ENCODE peak calls at places on chromosomes 3 and 15, in ten cellular contexts. One of them, this sample, is unnamed.

GRCh38 chr3:179666030-179666429 is 13.2 kb downstream of the USP13 start:
- DNase-seq in pancreas: no peak
- DNase-seq in effector memory CD4-positive, alpha-beta T cell: no peak
- DNase-seq in lower lobe of right lung: no peak
- DNase-seq in body of pancreas: no peak
- DNase-seq in caudate nucleus: no peak
- DNase-seq in Karpas-422: no peak
- DNase-seq in neuronal stem cell: no peak
- DNase-seq in CD8-positive, alpha-beta memory T cell: no peak
- DNase-seq in CD4-positive, alpha-beta T cell: no peak
- DNase-seq in this sample: no peak

GRCh38 chr3:133703915-133704314 is 42.2 kb upstream of the TOPBP1 start:
- DNase-seq in pancreas: no peak
- DNase-seq in effector memory CD4-positive, alpha-beta T cell: no peak
- DNase-seq in lower lobe of right lung: no peak
- DNase-seq in body of pancreas: no peak
- DNase-seq in caudate nucleus: no peak
- DNase-seq in Karpas-422: no peak
- DNase-seq in neuronal stem cell: no peak
- DNase-seq in CD8-positive, alpha-beta memory T cell: no peak
- DNase-seq in CD4-positive, alpha-beta T cell: no peak
- DNase-seq in this sample: no peak

GRCh38 chr3:127473244-127474024 is 117.1 kb downstream of the TPRA1 start:
- DNase-seq in pancreas: no peak
- DNase-seq in effector memory CD4-positive, alpha-beta T cell: no peak
- DNase-seq in lower lobe of right lung: peak
- DNase-seq in body of pancreas: no peak
- DNase-seq in caudate nucleus: no peak
- DNase-seq in Karpas-422: peak
- DNase-seq in neuronal stem cell: no peak
- DNase-seq in CD8-positive, alpha-beta memory T cell: no peak
- DNase-seq in CD4-positive, alpha-beta T cell: no peak
- DNase-seq in this sample: no peak

GRCh38 chr15:42348083-42348482 is 11.2 kb upstream of the CAPN3 start:
- DNase-seq in pancreas: no peak
- DNase-seq in effector memory CD4-positive, alpha-beta T cell: no peak
- DNase-seq in lower lobe of right lung: no peak
- DNase-seq in body of pancreas: no peak
- DNase-seq in caudate nucleus: no peak
- DNase-seq in Karpas-422: no peak
- DNase-seq in neuronal stem cell: no peak
- DNase-seq in CD8-positive, alpha-beta memory T cell: no peak
- DNase-seq in CD4-positive, alpha-beta T cell: no peak
- DNase-seq in this sample: no peak

GRCh38 chr3:177705976-177706866 is 508.9 kb upstream of the TBL1XR1 start:
- DNase-seq in pancreas: no peak
- DNase-seq in effector memory CD4-positive, alpha-beta T cell: no peak
- DNase-seq in lower lobe of right lung: no peak
- DNase-seq in body of pancreas: no peak
- DNase-seq in caudate nucleus: no peak
- DNase-seq in Karpas-422: no peak
- DNase-seq in neuronal stem cell: no peak
- DNase-seq in CD8-positive, alpha-beta memory T cell: no peak
- DNase-seq in CD4-positive, alpha-beta T cell: no peak
- DNase-seq in this sample: no peak

GRCh38 chr3:98534734-98535133 is 3.0 kb downstream of the GPR15 start:
- DNase-seq in pancreas: no peak
- DNase-seq in effector memory CD4-positive, alpha-beta T cell: no peak
- DNase-seq in lower lobe of right lung: no peak
- DNase-seq in body of pancreas: no peak
- DNase-seq in caudate nucleus: no peak
- DNase-seq in Karpas-422: no peak
- DNase-seq in neuronal stem cell: no peak
- DNase-seq in CD8-positive, alpha-beta memory T cell: no peak
- DNase-seq in CD4-positive, alpha-beta T cell: no peak
- DNase-seq in this sample: no peak

GRCh38 chr3:45123030-45123429 is 23.1 kb downstream of the CDCP1 start:
- DNase-seq in pancreas: no peak
- DNase-seq in effector memory CD4-positive, alpha-beta T cell: no peak
- DNase-seq in lower lobe of right lung: no peak
- DNase-seq in body of pancreas: no peak
- DNase-seq in caudate nucleus: no peak
- DNase-seq in Karpas-422: no peak
- DNase-seq in neuronal stem cell: no peak
- DNase-seq in CD8-positive, alpha-beta memory T cell: no peak
- DNase-seq in CD4-positive, alpha-beta T cell: no peak
- DNase-seq in this sample: no peak

GRCh38 chr3:150314248-150315027 is 93.7 kb upstream of the TSC22D2 start:
- DNase-seq in pancreas: peak
- DNase-seq in effector memory CD4-positive, alpha-beta T cell: no peak
- DNase-seq in lower lobe of right lung: peak
- DNase-seq in body of pancreas: peak
- DNase-seq in caudate nucleus: no peak
- DNase-seq in Karpas-422: no peak
- DNase-seq in neuronal stem cell: no peak
- DNase-seq in CD8-positive, alpha-beta memory T cell: no peak
- DNase-seq in CD4-positive, alpha-beta T cell: no peak
- DNase-seq in this sample: no peak

GRCh38 chr3:146469206-146470017 is at the start of gene PLSCR2:
- DNase-seq in pancreas: peak
- DNase-seq in effector memory CD4-positive, alpha-beta T cell: peak
- DNase-seq in lower lobe of right lung: peak
- DNase-seq in body of pancreas: peak
- DNase-seq in caudate nucleus: no peak
- DNase-seq in Karpas-422: peak
- DNase-seq in neuronal stem cell: no peak
- DNase-seq in CD8-positive, alpha-beta memory T cell: peak
- DNase-seq in CD4-positive, alpha-beta T cell: peak
- DNase-seq in this sample: peak

GRCh38 chr15:63939531-63940130 is 105.9 kb upstream of the HERC1 start:
- DNase-seq in pancreas: no peak
- DNase-seq in effector memory CD4-positive, alpha-beta T cell: peak
- DNase-seq in lower lobe of right lung: no peak
- DNase-seq in body of pancreas: peak
- DNase-seq in caudate nucleus: no peak
- DNase-seq in Karpas-422: no peak
- DNase-seq in neuronal stem cell: no peak
- DNase-seq in CD8-positive, alpha-beta memory T cell: no peak
- DNase-seq in CD4-positive, alpha-beta T cell: peak
- DNase-seq in this sample: no peak

GRCh38 chr3:57079221-57079831 is 18.9 kb downstream of the SPATA12 start:
- DNase-seq in pancreas: peak
- DNase-seq in effector memory CD4-positive, alpha-beta T cell: no peak
- DNase-seq in lower lobe of right lung: peak
- DNase-seq in body of pancreas: peak
- DNase-seq in caudate nucleus: no peak
- DNase-seq in Karpas-422: no peak
- DNase-seq in neuronal stem cell: peak
- DNase-seq in CD8-positive, alpha-beta memory T cell: no peak
- DNase-seq in CD4-positive, alpha-beta T cell: no peak
- DNase-seq in this sample: no peak

GRCh38 chr3:70138606-70139005 is 139.1 kb downstream of the SAMMSON start:
- DNase-seq in pancreas: no peak
- DNase-seq in effector memory CD4-positive, alpha-beta T cell: no peak
- DNase-seq in lower lobe of right lung: no peak
- DNase-seq in body of pancreas: no peak
- DNase-seq in caudate nucleus: no peak
- DNase-seq in Karpas-422: no peak
- DNase-seq in neuronal stem cell: no peak
- DNase-seq in CD8-positive, alpha-beta memory T cell: no peak
- DNase-seq in CD4-positive, alpha-beta T cell: no peak
- DNase-seq in this sample: no peak

GRCh38 chr3:49406571-49407565 is 4.9 kb downstream of the RHOA start:
- DNase-seq in pancreas: no peak
- DNase-seq in effector memory CD4-positive, alpha-beta T cell: no peak
- DNase-seq in lower lobe of right lung: peak
- DNase-seq in body of pancreas: no peak
- DNase-seq in caudate nucleus: no peak
- DNase-seq in Karpas-422: no peak
- DNase-seq in neuronal stem cell: no peak
- DNase-seq in CD8-positive, alpha-beta memory T cell: no peak
- DNase-seq in CD4-positive, alpha-beta T cell: no peak
- DNase-seq in this sample: no peak

GRCh38 chr3:150786791-150787190 is 23.8 kb upstream of the SIAH2 start:
- DNase-seq in pancreas: no peak
- DNase-seq in effector memory CD4-positive, alpha-beta T cell: no peak
- DNase-seq in lower lobe of right lung: no peak
- DNase-seq in body of pancreas: no peak
- DNase-seq in caudate nucleus: no peak
- DNase-seq in Karpas-422: no peak
- DNase-seq in neuronal stem cell: no peak
- DNase-seq in CD8-positive, alpha-beta memory T cell: no peak
- DNase-seq in CD4-positive, alpha-beta T cell: no peak
- DNase-seq in this sample: no peak

GRCh38 chr15:69530234-69530633 is 77.6 kb downstream of the RPLP1 start:
- DNase-seq in pancreas: no peak
- DNase-seq in effector memory CD4-positive, alpha-beta T cell: no peak
- DNase-seq in lower lobe of right lung: no peak
- DNase-seq in body of pancreas: no peak
- DNase-seq in caudate nucleus: no peak
- DNase-seq in Karpas-422: no peak
- DNase-seq in neuronal stem cell: no peak
- DNase-seq in CD8-positive, alpha-beta memory T cell: no peak
- DNase-seq in CD4-positive, alpha-beta T cell: no peak
- DNase-seq in this sample: no peak

GRCh38 chr3:187922704-187923393 is 177.6 kb upstream of the BCL6 start:
- DNase-seq in pancreas: no peak
- DNase-seq in effector memory CD4-positive, alpha-beta T cell: no peak
- DNase-seq in lower lobe of right lung: no peak
- DNase-seq in body of pancreas: no peak
- DNase-seq in caudate nucleus: no peak
- DNase-seq in Karpas-422: peak
- DNase-seq in neuronal stem cell: no peak
- DNase-seq in CD8-positive, alpha-beta memory T cell: no peak
- DNase-seq in CD4-positive, alpha-beta T cell: no peak
- DNase-seq in this sample: no peak

GRCh38 chr3:162569314-162569713 is 1072.7 kb downstream of the OTOL1 start:
- DNase-seq in pancreas: no peak
- DNase-seq in effector memory CD4-positive, alpha-beta T cell: no peak
- DNase-seq in lower lobe of right lung: no peak
- DNase-seq in body of pancreas: no peak
- DNase-seq in caudate nucleus: no peak
- DNase-seq in Karpas-422: no peak
- DNase-seq in neuronal stem cell: no peak
- DNase-seq in CD8-positive, alpha-beta memory T cell: no peak
- DNase-seq in CD4-positive, alpha-beta T cell: no peak
- DNase-seq in this sample: no peak

GRCh38 chr15:38065721-38066120 is 131.3 kb downstream of the TMCO5A start:
- DNase-seq in pancreas: no peak
- DNase-seq in effector memory CD4-positive, alpha-beta T cell: no peak
- DNase-seq in lower lobe of right lung: no peak
- DNase-seq in body of pancreas: no peak
- DNase-seq in caudate nucleus: no peak
- DNase-seq in Karpas-422: no peak
- DNase-seq in neuronal stem cell: no peak
- DNase-seq in CD8-positive, alpha-beta memory T cell: no peak
- DNase-seq in CD4-positive, alpha-beta T cell: no peak
- DNase-seq in this sample: no peak

GRCh38 chr3:64595253-64595694 is 92.5 kb downstream of the ADAMTS9 start:
- DNase-seq in pancreas: no peak
- DNase-seq in effector memory CD4-positive, alpha-beta T cell: no peak
- DNase-seq in lower lobe of right lung: no peak
- DNase-seq in body of pancreas: no peak
- DNase-seq in caudate nucleus: no peak
- DNase-seq in Karpas-422: peak
- DNase-seq in neuronal stem cell: no peak
- DNase-seq in CD8-positive, alpha-beta memory T cell: no peak
- DNase-seq in CD4-positive, alpha-beta T cell: no peak
- DNase-seq in this sample: no peak

GRCh38 chr15:70259030-70259424 is 161.3 kb upstream of the TLE3 start:
- DNase-seq in pancreas: peak
- DNase-seq in effector memory CD4-positive, alpha-beta T cell: peak
- DNase-seq in lower lobe of right lung: peak
- DNase-seq in body of pancreas: peak
- DNase-seq in caudate nucleus: no peak
- DNase-seq in Karpas-422: no peak
- DNase-seq in neuronal stem cell: no peak
- DNase-seq in CD8-positive, alpha-beta memory T cell: peak
- DNase-seq in CD4-positive, alpha-beta T cell: peak
- DNase-seq in this sample: peak

GRCh38 chr3:167843886-167844285 is 108.4 kb downstream of the SERPINI1 start:
- DNase-seq in pancreas: no peak
- DNase-seq in effector memory CD4-positive, alpha-beta T cell: no peak
- DNase-seq in lower lobe of right lung: no peak
- DNase-seq in body of pancreas: no peak
- DNase-seq in caudate nucleus: no peak
- DNase-seq in Karpas-422: peak
- DNase-seq in neuronal stem cell: no peak
- DNase-seq in CD8-positive, alpha-beta memory T cell: no peak
- DNase-seq in CD4-positive, alpha-beta T cell: no peak
- DNase-seq in this sample: no peak
- H3K27ac ChIP-seq in pancreas: no peak
- H3K27ac ChIP-seq in effector memory CD4-positive, alpha-beta T cell: no peak
- H3K27ac ChIP-seq in lower lobe of right lung: no peak
- H3K27ac ChIP-seq in body of pancreas: no peak
- H3K27ac ChIP-seq in caudate nucleus: no peak
- H3K27ac ChIP-seq in Karpas-422: peak
- H3K27ac ChIP-seq in neuronal stem cell: no peak
- H3K27ac ChIP-seq in CD8-positive, alpha-beta memory T cell: no peak
- H3K27ac ChIP-seq in CD4-positive, alpha-beta T cell: no peak
- H3K27ac ChIP-seq in this sample: no peak

GRCh38 chr3:192299921-192300320 is 427.4 kb downstream of the FGF12 start:
- DNase-seq in pancreas: no peak
- DNase-seq in effector memory CD4-positive, alpha-beta T cell: no peak
- DNase-seq in lower lobe of right lung: no peak
- DNase-seq in body of pancreas: no peak
- DNase-seq in caudate nucleus: no peak
- DNase-seq in Karpas-422: no peak
- DNase-seq in neuronal stem cell: no peak
- DNase-seq in CD8-positive, alpha-beta memory T cell: no peak
- DNase-seq in CD4-positive, alpha-beta T cell: no peak
- DNase-seq in this sample: no peak

GRCh38 chr3:192303235-192303634 is 424.1 kb downstream of the FGF12 start:
- DNase-seq in pancreas: no peak
- DNase-seq in effector memory CD4-positive, alpha-beta T cell: no peak
- DNase-seq in lower lobe of right lung: no peak
- DNase-seq in body of pancreas: no peak
- DNase-seq in caudate nucleus: no peak
- DNase-seq in Karpas-422: no peak
- DNase-seq in neuronal stem cell: peak
- DNase-seq in CD8-positive, alpha-beta memory T cell: no peak
- DNase-seq in CD4-positive, alpha-beta T cell: no peak
- DNase-seq in this sample: no peak
- H3K27ac ChIP-seq in pancreas: no peak
- H3K27ac ChIP-seq in effector memory CD4-positive, alpha-beta T cell: no peak
- H3K27ac ChIP-seq in lower lobe of right lung: no peak
- H3K27ac ChIP-seq in body of pancreas: no peak
- H3K27ac ChIP-seq in caudate nucleus: no peak
- H3K27ac ChIP-seq in Karpas-422: no peak
- H3K27ac ChIP-seq in neuronal stem cell: no peak
- H3K27ac ChIP-seq in CD8-positive, alpha-beta memory T cell: no peak
- H3K27ac ChIP-seq in CD4-positive, alpha-beta T cell: no peak
- H3K27ac ChIP-seq in this sample: no peak

GRCh38 chr3:102980379-102980726 is 545.5 kb downstream of the ZPLD1 start:
- DNase-seq in pancreas: no peak
- DNase-seq in effector memory CD4-positive, alpha-beta T cell: no peak
- DNase-seq in lower lobe of right lung: no peak
- DNase-seq in body of pancreas: no peak
- DNase-seq in caudate nucleus: no peak
- DNase-seq in Karpas-422: no peak
- DNase-seq in neuronal stem cell: no peak
- DNase-seq in CD8-positive, alpha-beta memory T cell: no peak
- DNase-seq in CD4-positive, alpha-beta T cell: no peak
- DNase-seq in this sample: no peak
- H3K27ac ChIP-seq in pancreas: no peak
- H3K27ac ChIP-seq in effector memory CD4-positive, alpha-beta T cell: no peak
- H3K27ac ChIP-seq in lower lobe of right lung: no peak
- H3K27ac ChIP-seq in body of pancreas: no peak
- H3K27ac ChIP-seq in caudate nucleus: no peak
- H3K27ac ChIP-seq in Karpas-422: no peak
- H3K27ac ChIP-seq in neuronal stem cell: no peak
- H3K27ac ChIP-seq in CD8-positive, alpha-beta memory T cell: no peak
- H3K27ac ChIP-seq in CD4-positive, alpha-beta T cell: no peak
- H3K27ac ChIP-seq in this sample: no peak

GRCh38 chr3:184815046-184815930 is 3.3 kb downstream of the VPS8 start:
- DNase-seq in pancreas: no peak
- DNase-seq in effector memory CD4-positive, alpha-beta T cell: no peak
- DNase-seq in lower lobe of right lung: no peak
- DNase-seq in body of pancreas: no peak
- DNase-seq in caudate nucleus: no peak
- DNase-seq in Karpas-422: no peak
- DNase-seq in neuronal stem cell: no peak
- DNase-seq in CD8-positive, alpha-beta memory T cell: no peak
- DNase-seq in CD4-positive, alpha-beta T cell: no peak
- DNase-seq in this sample: no peak
- H3K27ac ChIP-seq in pancreas: no peak
- H3K27ac ChIP-seq in effector memory CD4-positive, alpha-beta T cell: no peak
- H3K27ac ChIP-seq in lower lobe of right lung: no peak
- H3K27ac ChIP-seq in body of pancreas: no peak
- H3K27ac ChIP-seq in caudate nucleus: no peak
- H3K27ac ChIP-seq in Karpas-422: no peak
- H3K27ac ChIP-seq in neuronal stem cell: no peak
- H3K27ac ChIP-seq in CD8-positive, alpha-beta memory T cell: no peak
- H3K27ac ChIP-seq in CD4-positive, alpha-beta T cell: peak
- H3K27ac ChIP-seq in this sample: no peak